ENCODE peak calls at places on chromosome 15, in four cellular contexts. One of them, this sample, is unnamed.

GRCh38 chr15:38487383-38487782 is 33.5 kb downstream of the FAM98B start:
- DNase-seq in GM12865: no peak
- DNase-seq in astrocyte of the cerebellum: no peak
- DNase-seq in body of pancreas: no peak
- DNase-seq in this sample: no peak

GRCh38 chr15:56916825-56917477 is 1.5 kb upstream of the TCF12 start:
- DNase-seq in GM12865: no peak
- DNase-seq in body of pancreas: peak
- DNase-seq in astrocyte of the cerebellum: no peak
- DNase-seq in this sample: no peak

GRCh38 chr15:37104413-37105392 is 4.4 kb upstream of the MEIS2 start:
- DNase-seq in astrocyte of the cerebellum: no peak
- DNase-seq in body of pancreas: no peak
- DNase-seq in GM12865: no peak
- DNase-seq in this sample: no peak

GRCh38 chr15:96115642-96116041 is 214.9 kb upstream of the NR2F2 start:
- DNase-seq in GM12865: peak
- DNase-seq in astrocyte of the cerebellum: peak
- DNase-seq in body of pancreas: no peak
- DNase-seq in this sample: no peak

GRCh38 chr15:27958911-27959598 is 140.1 kb downstream of the OCA2 start:
- DNase-seq in body of pancreas: no peak
- DNase-seq in GM12865: no peak
- DNase-seq in astrocyte of the cerebellum: no peak
- DNase-seq in this sample: no peak

GRCh38 chr15:58903232-58903631 is 30.2 kb downstream of the SLTM start:
- DNase-seq in astrocyte of the cerebellum: no peak
- DNase-seq in GM12865: no peak
- DNase-seq in body of pancreas: no peak
- DNase-seq in this sample: no peak

GRCh38 chr15:66394472-66394871 is 7.8 kb downstream of the MAP2K1 start:
- DNase-seq in GM12865: no peak
- DNase-seq in astrocyte of the cerebellum: no peak
- DNase-seq in body of pancreas: no peak
- DNase-seq in this sample: no peak

GRCh38 chr15:47514251-47514652 is 203.1 kb upstream of the SEMA6D start:
- DNase-seq in body of pancreas: no peak
- DNase-seq in GM12865: no peak
- DNase-seq in astrocyte of the cerebellum: peak
- DNase-seq in this sample: no peak

GRCh38 chr15:45804028-45804427 is 169.2 kb downstream of the SQOR start:
- DNase-seq in GM12865: no peak
- DNase-seq in astrocyte of the cerebellum: no peak
- DNase-seq in body of pancreas: no peak
- DNase-seq in this sample: no peak

GRCh38 chr15:50252556-50252955 is 13.0 kb downstream of the HDC start:
- DNase-seq in astrocyte of the cerebellum: no peak
- DNase-seq in body of pancreas: no peak
- DNase-seq in GM12865: no peak
- DNase-seq in this sample: no peak

GRCh38 chr15:37764733-37765191 is 169.7 kb upstream of the TMCO5A start:
- DNase-seq in astrocyte of the cerebellum: peak
- DNase-seq in GM12865: peak
- DNase-seq in body of pancreas: peak
- DNase-seq in this sample: peak

GRCh38 chr15:63930034-63930433 is 96.3 kb upstream of the HERC1 start:
- DNase-seq in body of pancreas: no peak
- DNase-seq in GM12865: no peak
- DNase-seq in astrocyte of the cerebellum: no peak
- DNase-seq in this sample: no peak

GRCh38 chr15:99706557-99707303 is 26.5 kb downstream of the LYSMD4 start:
- DNase-seq in GM12865: peak
- DNase-seq in body of pancreas: no peak
- DNase-seq in astrocyte of the cerebellum: no peak
- DNase-seq in this sample: no peak

GRCh38 chr15:40340038-40340739 is 550 bp downstream of the CCDC9B start:
- DNase-seq in body of pancreas: peak
- DNase-seq in astrocyte of the cerebellum: no peak
- DNase-seq in GM12865: no peak
- DNase-seq in this sample: peak

GRCh38 chr15:31079519-31079918 is 22.0 kb downstream of the TRPM1 start:
- DNase-seq in body of pancreas: no peak
- DNase-seq in GM12865: no peak
- DNase-seq in astrocyte of the cerebellum: no peak
- DNase-seq in this sample: no peak

GRCh38 chr15:27549796-27550195 is 549.3 kb downstream of the OCA2 start:
- DNase-seq in GM12865: no peak
- DNase-seq in body of pancreas: no peak
- DNase-seq in astrocyte of the cerebellum: no peak
- DNase-seq in this sample: no peak

GRCh38 chr15:81942157-81942556 is 103.7 kb downstream of the MEX3B start:
- DNase-seq in astrocyte of the cerebellum: no peak
- DNase-seq in body of pancreas: no peak
- DNase-seq in GM12865: no peak
- DNase-seq in this sample: no peak

GRCh38 chr15:63915209-63915887 is 81.6 kb upstream of the HERC1 start:
- DNase-seq in astrocyte of the cerebellum: no peak
- DNase-seq in GM12865: no peak
- DNase-seq in body of pancreas: no peak
- DNase-seq in this sample: no peak

GRCh38 chr15:81575436-81576123 is 201.6 kb upstream of the TMC3 start:
- DNase-seq in GM12865: no peak
- DNase-seq in body of pancreas: no peak
- DNase-seq in astrocyte of the cerebellum: no peak
- DNase-seq in this sample: no peak

GRCh38 chr15:33007295-33007855 is 187.1 kb downstream of the FMN1 start:
- DNase-seq in astrocyte of the cerebellum: no peak
- DNase-seq in body of pancreas: peak
- DNase-seq in GM12865: no peak
- DNase-seq in this sample: no peak

GRCh38 chr15:44028349-44028748 is 166.7 kb downstream of the FRMD5 start:
- DNase-seq in astrocyte of the cerebellum: no peak
- DNase-seq in body of pancreas: no peak
- DNase-seq in GM12865: no peak
- DNase-seq in this sample: no peak

GRCh38 chr15:48823706-48824105 is 12.8 kb upstream of the CEP152 start:
- DNase-seq in astrocyte of the cerebellum: no peak
- DNase-seq in GM12865: no peak
- DNase-seq in body of pancreas: no peak
- DNase-seq in this sample: no peak

GRCh38 chr15:52762621-52763020 is 27.5 kb downstream of the ONECUT1 start:
- DNase-seq in body of pancreas: no peak
- DNase-seq in GM12865: no peak
- DNase-seq in astrocyte of the cerebellum: no peak
- DNase-seq in this sample: no peak

GRCh38 chr15:52764731-52765130 is 25.4 kb downstream of the ONECUT1 start:
- DNase-seq in astrocyte of the cerebellum: no peak
- DNase-seq in body of pancreas: no peak
- DNase-seq in GM12865: no peak
- DNase-seq in this sample: no peak

GRCh38 chr15:52760562-52760961 is 29.6 kb downstream of the ONECUT1 start:
- DNase-seq in astrocyte of the cerebellum: no peak
- DNase-seq in body of pancreas: no peak
- DNase-seq in GM12865: no peak
- DNase-seq in this sample: no peak

GRCh38 chr15:52759969-52760368 is 30.2 kb downstream of the ONECUT1 start:
- DNase-seq in GM12865: no peak
- DNase-seq in astrocyte of the cerebellum: no peak
- DNase-seq in body of pancreas: no peak
- DNase-seq in this sample: no peak

GRCh38 chr15:52765779-52766178 is 24.4 kb downstream of the ONECUT1 start:
- DNase-seq in astrocyte of the cerebellum: no peak
- DNase-seq in body of pancreas: peak
- DNase-seq in GM12865: no peak
- DNase-seq in this sample: no peak
- TF ChIP-seq CTCF in astrocyte of the cerebellum: peak
- TF ChIP-seq CTCF in body of pancreas: peak
- TF ChIP-seq CTCF in GM12865: peak
- TF ChIP-seq CTCF in this sample: peak

GRCh38 chr15:68578175-68578959 is 426 bp upstream of the CORO2B start:
- DNase-seq in astrocyte of the cerebellum: no peak
- DNase-seq in GM12865: no peak
- DNase-seq in body of pancreas: peak
- DNase-seq in this sample: peak
- TF ChIP-seq CTCF in astrocyte of the cerebellum: peak
- TF ChIP-seq CTCF in GM12865: no peak
- TF ChIP-seq CTCF in body of pancreas: peak
- TF ChIP-seq CTCF in this sample: peak

DNA sequence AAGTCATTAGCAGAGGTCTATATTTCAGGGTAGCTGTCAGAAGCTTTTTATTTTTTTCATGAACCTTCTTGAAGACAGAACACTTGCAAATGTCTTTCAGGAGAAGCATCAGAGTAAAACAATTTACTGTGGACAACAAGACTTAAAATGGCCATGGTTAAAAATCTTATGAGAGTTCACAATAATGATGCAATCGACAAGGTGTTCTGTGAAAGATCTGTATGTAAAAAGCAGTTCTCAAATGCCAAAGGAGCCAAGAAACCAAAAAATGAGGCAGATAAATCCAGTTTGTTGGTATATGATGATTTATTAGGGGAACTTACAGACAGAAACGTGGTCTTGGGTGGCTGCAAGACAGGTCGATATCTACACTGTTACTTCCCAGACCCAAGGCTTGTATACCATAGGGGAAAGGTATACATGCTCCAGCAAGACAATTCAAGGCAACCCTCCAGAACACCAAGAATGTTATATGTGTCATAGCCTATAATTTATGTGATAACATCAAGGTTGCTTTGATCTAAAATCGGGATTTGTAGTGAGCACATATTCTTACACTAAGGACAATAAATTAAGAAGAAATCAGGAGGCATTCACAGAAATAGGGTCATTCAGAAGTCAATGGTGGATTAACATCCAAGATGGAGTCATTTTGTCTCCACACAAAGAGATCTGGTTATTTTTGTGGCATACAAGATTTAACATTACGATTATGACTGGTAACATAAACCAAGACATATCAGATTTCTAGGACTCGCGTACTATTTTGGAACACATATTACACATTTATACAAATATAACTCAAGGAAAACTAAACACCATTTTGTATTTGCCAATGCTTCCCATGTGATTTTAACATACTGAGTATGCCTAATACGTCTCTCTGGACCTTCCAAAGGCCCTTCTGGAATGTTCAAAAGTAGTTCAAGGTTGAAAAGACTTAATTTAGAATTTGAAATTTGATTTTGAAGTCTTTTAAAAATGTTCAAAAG is 316.4 kb downstream of the THSD4 start:
- DNase-seq in astrocyte of the cerebellum: no peak
- DNase-seq in GM12865: no peak
- DNase-seq in body of pancreas: no peak
- DNase-seq in this sample: no peak
- TF ChIP-seq CTCF in astrocyte of the cerebellum: no peak
- TF ChIP-seq CTCF in GM12865: no peak
- TF ChIP-seq CTCF in body of pancreas: no peak
- TF ChIP-seq CTCF in this sample: no peak

GRCh38 chr15:67524235-67524634 is 3.3 kb downstream of the C15orf61 start:
- DNase-seq in GM12865: no peak
- DNase-seq in astrocyte of the cerebellum: no peak
- DNase-seq in body of pancreas: no peak
- DNase-seq in this sample: no peak

GRCh38 chr15:67520976-67521769 is at the start of gene C15orf61:
- DNase-seq in GM12865: peak
- DNase-seq in body of pancreas: peak
- DNase-seq in astrocyte of the cerebellum: no peak
- DNase-seq in this sample: peak

GRCh38 chr15:67523337-67523736 is 2.4 kb downstream of the C15orf61 start:
- DNase-seq in astrocyte of the cerebellum: no peak
- DNase-seq in body of pancreas: no peak
- DNase-seq in GM12865: no peak
- DNase-seq in this sample: no peak

GRCh38 chr15:67520276-67520975 is 505 bp upstream of the C15orf61 start:
- DNase-seq in astrocyte of the cerebellum: no peak
- DNase-seq in GM12865: no peak
- DNase-seq in body of pancreas: no peak
- DNase-seq in this sample: no peak

DNA sequence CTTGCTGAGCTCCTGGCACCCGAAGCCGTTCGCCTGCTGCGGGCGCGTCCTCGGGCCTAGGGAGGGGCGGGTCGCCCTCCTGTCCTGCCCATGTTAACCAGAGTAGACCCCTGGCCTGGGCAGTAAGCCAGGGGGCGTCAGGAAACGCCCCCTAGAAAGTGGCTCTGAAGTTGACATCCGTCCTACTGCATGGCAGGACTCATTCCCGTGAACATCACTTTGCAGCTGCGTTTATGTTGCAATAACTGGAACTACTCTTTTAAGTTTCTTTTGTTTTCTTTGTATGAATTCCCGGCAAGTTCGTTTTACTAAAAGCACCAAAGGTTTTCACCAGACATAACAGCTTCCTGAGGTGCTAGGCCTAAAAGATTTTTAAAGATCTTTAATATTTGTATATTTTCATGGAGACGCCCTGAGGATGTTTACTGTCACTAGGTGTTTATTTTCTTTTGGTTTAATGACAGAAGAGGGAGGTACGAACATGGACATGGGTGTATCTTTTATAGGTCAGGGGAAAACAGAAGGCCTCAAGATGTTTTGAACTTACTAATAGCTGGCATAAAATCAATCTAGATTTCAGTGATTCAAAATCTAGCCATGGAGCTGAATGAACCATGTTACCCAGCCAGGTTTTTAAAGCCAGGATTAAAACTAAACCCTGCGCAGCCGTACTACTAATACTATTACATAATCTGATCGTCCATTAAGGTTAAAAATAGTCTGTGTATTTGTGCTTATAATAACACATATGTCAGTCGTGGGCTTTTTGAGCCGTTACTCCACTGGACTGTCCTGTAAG is 1.0 kb downstream of the C15orf61 start:
- DNase-seq in astrocyte of the cerebellum: no peak
- DNase-seq in body of pancreas: peak
- DNase-seq in GM12865: no peak
- DNase-seq in this sample: no peak
- TF ChIP-seq CTCF in astrocyte of the cerebellum: no peak
- TF ChIP-seq CTCF in body of pancreas: no peak
- TF ChIP-seq CTCF in GM12865: no peak
- TF ChIP-seq CTCF in this sample: no peak

GRCh38 chr15:75307778-75308390 is 25.2 kb downstream of the GOLGA6D start:
- DNase-seq in astrocyte of the cerebellum: no peak
- DNase-seq in GM12865: peak
- DNase-seq in body of pancreas: peak
- DNase-seq in this sample: no peak
- TF ChIP-seq CTCF in astrocyte of the cerebellum: peak
- TF ChIP-seq CTCF in GM12865: peak
- TF ChIP-seq CTCF in body of pancreas: peak
- TF ChIP-seq CTCF in this sample: peak